ENCODE peak calls at places on chromosomes 4 and X, in four cellular contexts. C is amygdala, Q is K562, D is SHP77 treated with DMSO at 0.1 percent for 48 hours. K is an unnamed sample.

GRCh38 chr4:145786261-145786660 is 106.3 kb downstream of the C4orf51 start:
- DNase-seq in C (no peak), Q (no peak), D (no peak), K (no peak)

GRCh38 chrX:8204169-8204935 is 33.3 kb upstream of the VCX2 start:
- DNase-seq in C (no peak), Q (no peak), D (no peak), K (no peak)

GRCh38 chr4:16669036-16669435 is 229.4 kb downstream of the LDB2 start:
- DNase-seq in C (no peak), Q (no peak), D (no peak), K (no peak)

GRCh38 chrX:98071331-98071730 is 1187.6 kb downstream of the RPA4 start:
- DNase-seq in C (no peak), Q (no peak), D (no peak), K (no peak)

GRCh38 chr4:24510091-24510490 is 74.3 kb downstream of the DHX15 start:
- DNase-seq in C (no peak), Q (no peak), D (no peak), K (no peak)

GRCh38 chr4:3703677-3704521 is 62.3 kb upstream of the ADRA2C start:
- DNase-seq in C (no peak), Q (no peak), D (no peak), K (no peak)

GRCh38 chr4:95165926-95166524 is 382.7 kb downstream of the UNC5C start:
- DNase-seq in C (peak; percentile 8), Q (peak; percentile 51), D (no peak), K (peak; percentile 54)

GRCh38 chr4:8392591-8393190 is 47.8 kb downstream of the ACOX3 start:
- DNase-seq in C (no peak), Q (no peak), D (no peak), K (no peak)

GRCh38 chr4:146511381-146511780 is 10.4 kb downstream of the SLC10A7 start:
- DNase-seq in C (no peak), Q (no peak), D (no peak), K (no peak)

GRCh38 chr4:35965300-35965699 is 279.0 kb downstream of the ARAP2 start:
- DNase-seq in C (no peak), Q (no peak), D (no peak), K (no peak)

GRCh38 chr4:161931089-161931488 is 232.7 kb downstream of the FSTL5 start:
- DNase-seq in C (no peak), Q (no peak), D (no peak), K (no peak)

GRCh38 chr4:188657365-188657764 is 518.1 kb downstream of the TRIML1 start:
- DNase-seq in C (no peak), Q (no peak), D (no peak), K (no peak)

GRCh38 chrX:134377537-134377936 is 82.4 kb upstream of the HPRT1 start:
- DNase-seq in C (no peak), Q (peak; percentile 14), D (peak; percentile 13), K (no peak)

GRCh38 chr4:80498725-80499124 is 163.2 kb downstream of the CFAP299 start:
- DNase-seq in C (no peak), Q (no peak), D (no peak), K (no peak)

GRCh38 chrX:78527263-78527662 is 131.9 kb downstream of the RTL3 start:
- DNase-seq in C (no peak), Q (no peak), D (no peak), K (no peak)

GRCh38 chrX:140733766-140734342 is 24.3 kb downstream of the LINC00632 start:
- DNase-seq in C (no peak), Q (peak; percentile 22), D (no peak), K (no peak)

GRCh38 chr4:35559559-35560365 is 684.6 kb downstream of the ARAP2 start:
- DNase-seq in C (no peak), Q (no peak), D (no peak), K (no peak)

GRCh38 chr4:25578431-25578830 is 77.2 kb upstream of the SLC34A2 start:
- DNase-seq in C (peak; percentile 16), Q (no peak), D (no peak), K (no peak)

GRCh38 chr4:77434299-77435092 is 171.1 kb upstream of the CXCL13 start:
- DNase-seq in C (no peak), Q (no peak), D (no peak), K (no peak)

GRCh38 chr4:55132775-55133174 is 7.4 kb upstream of the KDR start:
- DNase-seq in C (no peak), Q (no peak), D (no peak), K (peak; percentile 42)

GRCh38 chr4:13988347-13989265 is 361.1 kb upstream of the BOD1L1 start:
- DNase-seq in C (no peak), Q (no peak), D (no peak), K (peak; percentile 58)

GRCh38 chr4:71186566-71187398 is 152.0 kb upstream of the SLC4A4 start:
- DNase-seq in C (peak; percentile 49), Q (no peak), D (no peak), K (peak; percentile 27)

GRCh38 chr4:3124070-3124767 is 49.7 kb downstream of the HTT start:
- DNase-seq in C (no peak), Q (no peak), D (no peak), K (no peak)

GRCh38 chr4:11743236-11743635 is 314.5 kb upstream of the HS3ST1 start:
- DNase-seq in C (no peak), Q (no peak), D (no peak), K (no peak)

K was measured in foreskin melanocyte.